ENCODE peak calls at places on chromosome 18, in four cellular contexts. E is tibial artery, P is iPS DF 19.7, M is H4. N is an unnamed sample.

GRCh38 chr18:7191736-7192135 is 39.2 kb upstream of the LRRC30 start:
- DNase-seq in E (no peak), P (no peak), M (no peak), N (no peak)

GRCh38 chr18:43017622-43018021 is 97.9 kb downstream of the RIT2 start:
- DNase-seq in E (no peak), P (no peak), M (no peak), N (no peak)

GRCh38 chr18:48065601-48065995 is 135.1 kb upstream of the SMAD2 start:
- DNase-seq in E (no peak), P (no peak), M (no peak), N (no peak)

GRCh38 chr18:11923454-11923853 is 15.3 kb upstream of the MPPE1 start:
- DNase-seq in E (no peak), P (no peak), M (no peak), N (no peak)

GRCh38 chr18:45658756-45659155 is 43.5 kb downstream of the SLC14A2 start:
- DNase-seq in E (no peak), P (no peak), M (no peak), N (no peak)

GRCh38 chr18:68779169-68779568 is 18.7 kb upstream of the CCDC102B start:
- DNase-seq in E (no peak), P (no peak), M (peak), N (no peak)

GRCh38 chr18:295756-296155 is 27.9 kb upstream of the THOC1 start:
- DNase-seq in E (no peak), P (no peak), M (no peak), N (no peak)

GRCh38 chr18:74494514-74494913 is 1.6 kb upstream of the CNDP2 start:
- DNase-seq in E (no peak), P (no peak), M (no peak), N (no peak)

GRCh38 chr18:23573948-23574431 is 12.3 kb downstream of the NPC1 start:
- DNase-seq in E (no peak), P (no peak), M (peak), N (peak)

GRCh38 chr18:59885579-59886163 is 14.1 kb upstream of the PMAIP1 start:
- DNase-seq in E (no peak), P (no peak), M (peak), N (no peak)

GRCh38 chr18:6376433-6377229 is 38.1 kb downstream of the L3MBTL4 start:
- DNase-seq in E (no peak), P (no peak), M (no peak), N (no peak)

GRCh38 chr18:22101731-22102130 is 67.7 kb upstream of the GATA6 start:
- DNase-seq in E (no peak), P (no peak), M (no peak), N (no peak)

GRCh38 chr18:79982736-79983135 is 5.6 kb downstream of the TXNL4A start:
- DNase-seq in E (no peak), P (no peak), M (no peak), N (no peak)

GRCh38 chr18:3400567-3401296 is 49.2 kb upstream of the TGIF1 start:
- DNase-seq in E (no peak), P (no peak), M (no peak), N (no peak)

GRCh38 chr18:40012931-40013609 is 1942.0 kb upstream of the PIK3C3 start:
- DNase-seq in E (no peak), P (no peak), M (no peak), N (no peak)

GRCh38 chr18:77910347-77910746 is 660.7 kb downstream of the GALR1 start:
- DNase-seq in E (no peak), P (no peak), M (no peak), N (no peak)

GRCh38 chr18:49028801-49029506 is 78.2 kb upstream of the SMAD7 start:
- DNase-seq in E (no peak), P (no peak), M (no peak), N (peak)

GRCh38 chr18:78531637-78532036 is 448.0 kb upstream of the SALL3 start:
- DNase-seq in E (no peak), P (no peak), M (no peak), N (no peak)

GRCh38 chr18:54192900-54193299 is 31.6 kb downstream of the MBD2 start:
- DNase-seq in E (no peak), P (no peak), M (no peak), N (no peak)

GRCh38 chr18:6994719-6995430 is 122.7 kb downstream of the LAMA1 start:
- DNase-seq in E (no peak), P (no peak), M (peak), N (no peak)

GRCh38 chr18:22930089-22930713 is 2.9 kb upstream of the RBBP8 start:
- DNase-seq in E (peak), P (no peak), M (peak), N (peak)

GRCh38 chr18:23460285-23461273 is 7.5 kb downstream of the RIOK3 start:
- DNase-seq in E (no peak), P (no peak), M (no peak), N (no peak)